ENCODE peak calls at places on chromosomes 12 and 14, in five cellular contexts. One of them, this sample, is unnamed.

GRCh38 chr12:10331642-10332239 is 24.1 kb downstream of the KLRD1 start:
- DNase-seq in activated effector memory CD4-positive, alpha-beta T cell treated with anti-CD3 and anti-CD28 coated beads, Interleukin-2, amount 50 U/mL, for 16 hours: no peak
- DNase-seq in activated CD4-positive, alpha-beta T cell treated with anti-CD3 and anti-CD28 coated beads, Interleukin-2, amount 50 U/mL, for 4 hours: no peak
- DNase-seq in AG20443: peak
- DNase-seq in activated T-helper 9 cell treated with anti-CD3 and anti-CD28 coated beads, Interleukin-2, amount 50 U/mL, for 16 hours: no peak
- DNase-seq in this sample: no peak

GRCh38 chr14:55577229-55577628 is 2.8 kb upstream of the KTN1 start:
- DNase-seq in activated CD4-positive, alpha-beta T cell treated with anti-CD3 and anti-CD28 coated beads, Interleukin-2, amount 50 U/mL, for 4 hours: no peak
- DNase-seq in AG20443: no peak
- DNase-seq in activated T-helper 9 cell treated with anti-CD3 and anti-CD28 coated beads, Interleukin-2, amount 50 U/mL, for 16 hours: no peak
- DNase-seq in activated effector memory CD4-positive, alpha-beta T cell treated with anti-CD3 and anti-CD28 coated beads, Interleukin-2, amount 50 U/mL, for 16 hours: no peak
- DNase-seq in this sample: no peak

GRCh38 chr14:42710071-42710470 is 1103.4 kb downstream of the LRFN5 start:
- DNase-seq in activated effector memory CD4-positive, alpha-beta T cell treated with anti-CD3 and anti-CD28 coated beads, Interleukin-2, amount 50 U/mL, for 16 hours: no peak
- DNase-seq in activated T-helper 9 cell treated with anti-CD3 and anti-CD28 coated beads, Interleukin-2, amount 50 U/mL, for 16 hours: no peak
- DNase-seq in activated CD4-positive, alpha-beta T cell treated with anti-CD3 and anti-CD28 coated beads, Interleukin-2, amount 50 U/mL, for 4 hours: no peak
- DNase-seq in AG20443: no peak
- DNase-seq in this sample: no peak

GRCh38 chr12:32893458-32893857 is 3.1 kb downstream of the PKP2 start:
- DNase-seq in AG20443: no peak
- DNase-seq in activated CD4-positive, alpha-beta T cell treated with anti-CD3 and anti-CD28 coated beads, Interleukin-2, amount 50 U/mL, for 4 hours: no peak
- DNase-seq in activated T-helper 9 cell treated with anti-CD3 and anti-CD28 coated beads, Interleukin-2, amount 50 U/mL, for 16 hours: no peak
- DNase-seq in activated effector memory CD4-positive, alpha-beta T cell treated with anti-CD3 and anti-CD28 coated beads, Interleukin-2, amount 50 U/mL, for 16 hours: no peak
- DNase-seq in this sample: no peak

GRCh38 chr12:116670859-116671258 is 67.0 kb downstream of the SPRING1 start:
- DNase-seq in activated T-helper 9 cell treated with anti-CD3 and anti-CD28 coated beads, Interleukin-2, amount 50 U/mL, for 16 hours: no peak
- DNase-seq in activated CD4-positive, alpha-beta T cell treated with anti-CD3 and anti-CD28 coated beads, Interleukin-2, amount 50 U/mL, for 4 hours: no peak
- DNase-seq in AG20443: no peak
- DNase-seq in activated effector memory CD4-positive, alpha-beta T cell treated with anti-CD3 and anti-CD28 coated beads, Interleukin-2, amount 50 U/mL, for 16 hours: no peak
- DNase-seq in this sample: no peak

GRCh38 chr14:93975791-93976476 is 436 bp downstream of the ASB2 start:
- DNase-seq in AG20443: peak
- DNase-seq in activated T-helper 9 cell treated with anti-CD3 and anti-CD28 coated beads, Interleukin-2, amount 50 U/mL, for 16 hours: no peak
- DNase-seq in activated CD4-positive, alpha-beta T cell treated with anti-CD3 and anti-CD28 coated beads, Interleukin-2, amount 50 U/mL, for 4 hours: no peak
- DNase-seq in activated effector memory CD4-positive, alpha-beta T cell treated with anti-CD3 and anti-CD28 coated beads, Interleukin-2, amount 50 U/mL, for 16 hours: no peak
- DNase-seq in this sample: no peak

GRCh38 chr14:64671591-64671990 is 32.6 kb upstream of the PLEKHG3 start:
- DNase-seq in activated T-helper 9 cell treated with anti-CD3 and anti-CD28 coated beads, Interleukin-2, amount 50 U/mL, for 16 hours: no peak
- DNase-seq in activated effector memory CD4-positive, alpha-beta T cell treated with anti-CD3 and anti-CD28 coated beads, Interleukin-2, amount 50 U/mL, for 16 hours: no peak
- DNase-seq in AG20443: peak
- DNase-seq in activated CD4-positive, alpha-beta T cell treated with anti-CD3 and anti-CD28 coated beads, Interleukin-2, amount 50 U/mL, for 4 hours: no peak
- DNase-seq in this sample: no peak

GRCh38 chr12:104695453-104696148 is 238.9 kb downstream of the CHST11 start:
- DNase-seq in activated effector memory CD4-positive, alpha-beta T cell treated with anti-CD3 and anti-CD28 coated beads, Interleukin-2, amount 50 U/mL, for 16 hours: peak
- DNase-seq in AG20443: peak
- DNase-seq in activated T-helper 9 cell treated with anti-CD3 and anti-CD28 coated beads, Interleukin-2, amount 50 U/mL, for 16 hours: peak
- DNase-seq in activated CD4-positive, alpha-beta T cell treated with anti-CD3 and anti-CD28 coated beads, Interleukin-2, amount 50 U/mL, for 4 hours: peak
- DNase-seq in this sample: peak

GRCh38 chr14:94174622-94175402 is 690 bp downstream of the PPP4R4 start:
- DNase-seq in activated CD4-positive, alpha-beta T cell treated with anti-CD3 and anti-CD28 coated beads, Interleukin-2, amount 50 U/mL, for 4 hours: no peak
- DNase-seq in activated effector memory CD4-positive, alpha-beta T cell treated with anti-CD3 and anti-CD28 coated beads, Interleukin-2, amount 50 U/mL, for 16 hours: peak
- DNase-seq in activated T-helper 9 cell treated with anti-CD3 and anti-CD28 coated beads, Interleukin-2, amount 50 U/mL, for 16 hours: no peak
- DNase-seq in AG20443: peak
- DNase-seq in this sample: no peak

GRCh38 chr14:72616294-72616693 is 277.6 kb downstream of the DPF3 start:
- DNase-seq in activated CD4-positive, alpha-beta T cell treated with anti-CD3 and anti-CD28 coated beads, Interleukin-2, amount 50 U/mL, for 4 hours: no peak
- DNase-seq in activated effector memory CD4-positive, alpha-beta T cell treated with anti-CD3 and anti-CD28 coated beads, Interleukin-2, amount 50 U/mL, for 16 hours: no peak
- DNase-seq in activated T-helper 9 cell treated with anti-CD3 and anti-CD28 coated beads, Interleukin-2, amount 50 U/mL, for 16 hours: no peak
- DNase-seq in AG20443: peak
- DNase-seq in this sample: no peak

GRCh38 chr14:104462651-104463630 is 116.6 kb upstream of the C14orf180 start:
- DNase-seq in activated effector memory CD4-positive, alpha-beta T cell treated with anti-CD3 and anti-CD28 coated beads, Interleukin-2, amount 50 U/mL, for 16 hours: no peak
- DNase-seq in AG20443: no peak
- DNase-seq in activated CD4-positive, alpha-beta T cell treated with anti-CD3 and anti-CD28 coated beads, Interleukin-2, amount 50 U/mL, for 4 hours: no peak
- DNase-seq in activated T-helper 9 cell treated with anti-CD3 and anti-CD28 coated beads, Interleukin-2, amount 50 U/mL, for 16 hours: no peak
- DNase-seq in this sample: no peak

GRCh38 chr12:29463198-29463597 is 34.3 kb downstream of the OVCH1 start:
- DNase-seq in AG20443: no peak
- DNase-seq in activated T-helper 9 cell treated with anti-CD3 and anti-CD28 coated beads, Interleukin-2, amount 50 U/mL, for 16 hours: no peak
- DNase-seq in activated CD4-positive, alpha-beta T cell treated with anti-CD3 and anti-CD28 coated beads, Interleukin-2, amount 50 U/mL, for 4 hours: no peak
- DNase-seq in activated effector memory CD4-positive, alpha-beta T cell treated with anti-CD3 and anti-CD28 coated beads, Interleukin-2, amount 50 U/mL, for 16 hours: no peak
- DNase-seq in this sample: no peak

GRCh38 chr12:120820885-120821510 is 83.2 kb downstream of the SPPL3 start:
- DNase-seq in AG20443: no peak
- DNase-seq in activated T-helper 9 cell treated with anti-CD3 and anti-CD28 coated beads, Interleukin-2, amount 50 U/mL, for 16 hours: peak
- DNase-seq in activated effector memory CD4-positive, alpha-beta T cell treated with anti-CD3 and anti-CD28 coated beads, Interleukin-2, amount 50 U/mL, for 16 hours: peak
- DNase-seq in activated CD4-positive, alpha-beta T cell treated with anti-CD3 and anti-CD28 coated beads, Interleukin-2, amount 50 U/mL, for 4 hours: peak
- DNase-seq in this sample: no peak

GRCh38 chr12:109134186-109134917 is 18.0 kb downstream of the ACACB start:
- DNase-seq in activated T-helper 9 cell treated with anti-CD3 and anti-CD28 coated beads, Interleukin-2, amount 50 U/mL, for 16 hours: no peak
- DNase-seq in activated effector memory CD4-positive, alpha-beta T cell treated with anti-CD3 and anti-CD28 coated beads, Interleukin-2, amount 50 U/mL, for 16 hours: no peak
- DNase-seq in AG20443: peak
- DNase-seq in activated CD4-positive, alpha-beta T cell treated with anti-CD3 and anti-CD28 coated beads, Interleukin-2, amount 50 U/mL, for 4 hours: no peak
- DNase-seq in this sample: no peak

GRCh38 chr12:67989184-67989965 is at the start of gene IFNG-AS1:
- DNase-seq in activated T-helper 9 cell treated with anti-CD3 and anti-CD28 coated beads, Interleukin-2, amount 50 U/mL, for 16 hours: no peak
- DNase-seq in activated effector memory CD4-positive, alpha-beta T cell treated with anti-CD3 and anti-CD28 coated beads, Interleukin-2, amount 50 U/mL, for 16 hours: no peak
- DNase-seq in AG20443: no peak
- DNase-seq in activated CD4-positive, alpha-beta T cell treated with anti-CD3 and anti-CD28 coated beads, Interleukin-2, amount 50 U/mL, for 4 hours: no peak
- DNase-seq in this sample: no peak

GRCh38 chr14:103686831-103687485 is 28.3 kb downstream of the XRCC3 start:
- DNase-seq in activated CD4-positive, alpha-beta T cell treated with anti-CD3 and anti-CD28 coated beads, Interleukin-2, amount 50 U/mL, for 4 hours: no peak
- DNase-seq in activated T-helper 9 cell treated with anti-CD3 and anti-CD28 coated beads, Interleukin-2, amount 50 U/mL, for 16 hours: no peak
- DNase-seq in activated effector memory CD4-positive, alpha-beta T cell treated with anti-CD3 and anti-CD28 coated beads, Interleukin-2, amount 50 U/mL, for 16 hours: no peak
- DNase-seq in AG20443: no peak
- DNase-seq in this sample: no peak

GRCh38 chr12:121797937-121798801 is 4.7 kb upstream of the RHOF start:
- DNase-seq in activated CD4-positive, alpha-beta T cell treated with anti-CD3 and anti-CD28 coated beads, Interleukin-2, amount 50 U/mL, for 4 hours: no peak
- DNase-seq in AG20443: no peak
- DNase-seq in activated effector memory CD4-positive, alpha-beta T cell treated with anti-CD3 and anti-CD28 coated beads, Interleukin-2, amount 50 U/mL, for 16 hours: no peak
- DNase-seq in activated T-helper 9 cell treated with anti-CD3 and anti-CD28 coated beads, Interleukin-2, amount 50 U/mL, for 16 hours: no peak
- DNase-seq in this sample: no peak

GRCh38 chr14:76514599-76514998 is 138.7 kb downstream of the ESRRB start:
- DNase-seq in activated T-helper 9 cell treated with anti-CD3 and anti-CD28 coated beads, Interleukin-2, amount 50 U/mL, for 16 hours: no peak
- DNase-seq in activated effector memory CD4-positive, alpha-beta T cell treated with anti-CD3 and anti-CD28 coated beads, Interleukin-2, amount 50 U/mL, for 16 hours: peak
- DNase-seq in activated CD4-positive, alpha-beta T cell treated with anti-CD3 and anti-CD28 coated beads, Interleukin-2, amount 50 U/mL, for 4 hours: no peak
- DNase-seq in AG20443: no peak
- DNase-seq in this sample: no peak

GRCh38 chr14:22339277-22339676 is 249.7 kb downstream of the DAD1 start:
- DNase-seq in activated effector memory CD4-positive, alpha-beta T cell treated with anti-CD3 and anti-CD28 coated beads, Interleukin-2, amount 50 U/mL, for 16 hours: no peak
- DNase-seq in AG20443: no peak
- DNase-seq in activated T-helper 9 cell treated with anti-CD3 and anti-CD28 coated beads, Interleukin-2, amount 50 U/mL, for 16 hours: no peak
- DNase-seq in activated CD4-positive, alpha-beta T cell treated with anti-CD3 and anti-CD28 coated beads, Interleukin-2, amount 50 U/mL, for 4 hours: no peak
- DNase-seq in this sample: no peak

GRCh38 chr14:35335388-35336092 is 43.4 kb downstream of the PSMA6 start:
- DNase-seq in activated T-helper 9 cell treated with anti-CD3 and anti-CD28 coated beads, Interleukin-2, amount 50 U/mL, for 16 hours: no peak
- DNase-seq in activated CD4-positive, alpha-beta T cell treated with anti-CD3 and anti-CD28 coated beads, Interleukin-2, amount 50 U/mL, for 4 hours: no peak
- DNase-seq in AG20443: no peak
- DNase-seq in activated effector memory CD4-positive, alpha-beta T cell treated with anti-CD3 and anti-CD28 coated beads, Interleukin-2, amount 50 U/mL, for 16 hours: no peak
- DNase-seq in this sample: no peak

GRCh38 chr14:95137804-95138167 is 19.5 kb downstream of the DICER1 start:
- DNase-seq in activated T-helper 9 cell treated with anti-CD3 and anti-CD28 coated beads, Interleukin-2, amount 50 U/mL, for 16 hours: no peak
- DNase-seq in activated effector memory CD4-positive, alpha-beta T cell treated with anti-CD3 and anti-CD28 coated beads, Interleukin-2, amount 50 U/mL, for 16 hours: no peak
- DNase-seq in activated CD4-positive, alpha-beta T cell treated with anti-CD3 and anti-CD28 coated beads, Interleukin-2, amount 50 U/mL, for 4 hours: no peak
- DNase-seq in AG20443: no peak
- DNase-seq in this sample: no peak